ENCODE peak calls at places on chromosomes 5 and 9, in four cellular contexts. I is cardiac muscle cell, D is RWPE2, O is fibroblast of lung. T is an unnamed sample.

GRCh38 chr9:83027153-83027867 is 35.6 kb downstream of the RASEF start:
- DNase-seq in I (peak; percentile 40), D (no peak), O (peak; percentile 97), T (no peak)

GRCh38 chr9:11708899-11709298 is 984.3 kb upstream of the TYRP1 start:
- DNase-seq in D (no peak), I (no peak), O (no peak), T (no peak)

GRCh38 chr9:93092171-93092991 is 3.6 kb upstream of the CARD19 start:
- DNase-seq in D (peak; percentile 47), O (no peak), I (no peak), T (no peak)

GRCh38 chr9:105142406-105143092 is 101.9 kb upstream of the SLC44A1 start:
- DNase-seq in D (no peak), O (peak; percentile 90), I (peak; percentile 81), T (no peak)

GRCh38 chr5:116507941-116508655 is 66.5 kb downstream of the SEMA6A start:
- DNase-seq in D (no peak), O (no peak), I (no peak), T (no peak)

GRCh38 chr5:102799017-102799416 is 43.9 kb downstream of the PAM start:
- DNase-seq in O (peak; percentile 23), D (no peak), I (no peak), T (no peak)

GRCh38 chr5:59124983-59125960 is 542.4 kb downstream of the RAB3C start:
- DNase-seq in D (no peak), O (no peak), I (peak; percentile 46), T (peak; percentile 9)

GRCh38 chr9:121607434-121608248 is 43.8 kb upstream of the DAB2IP start:
- DNase-seq in D (no peak), I (peak; percentile 41), O (peak; percentile 53), T (peak; percentile 73)

GRCh38 chr5:36156124-36156601 is 4.3 kb downstream of the SKP2 start:
- DNase-seq in D (peak; percentile 82), O (peak; percentile 68), I (peak; percentile 45), T (peak; percentile 89)

GRCh38 chr9:87859786-87860185 is 22.9 kb upstream of the SPATA31E1 start:
- DNase-seq in I (no peak), O (no peak), D (no peak), T (no peak)

GRCh38 chr9:87855061-87855460 is 27.6 kb upstream of the SPATA31E1 start:
- DNase-seq in D (no peak), O (peak; percentile 23), I (no peak), T (no peak)

GRCh38 chr9:87859137-87859536 is 23.5 kb upstream of the SPATA31E1 start:
- DNase-seq in O (no peak), D (no peak), I (no peak), T (no peak)

GRCh38 chr9:87857141-87857947 is 25.3 kb upstream of the SPATA31E1 start:
- DNase-seq in D (no peak), I (no peak), O (no peak), T (no peak)

GRCh38 chr9:87857948-87858335 is 24.7 kb upstream of the SPATA31E1 start:
- DNase-seq in D (no peak), I (no peak), O (no peak), T (no peak)
- H3K27ac ChIP-seq in D (no peak overlapping the region), I (no peak overlapping the region), O (no peak overlapping the region), T (no peak overlapping the region)

GRCh38 chr9:95015569-95015968 is 289.1 kb downstream of the AOPEP start:
- DNase-seq in D (no peak), I (no peak), O (no peak), T (no peak)
- H3K4me3 ChIP-seq in D (no peak overlapping the region), I (no peak overlapping the region), O (no peak overlapping the region), T (no peak overlapping the region)

DNA sequence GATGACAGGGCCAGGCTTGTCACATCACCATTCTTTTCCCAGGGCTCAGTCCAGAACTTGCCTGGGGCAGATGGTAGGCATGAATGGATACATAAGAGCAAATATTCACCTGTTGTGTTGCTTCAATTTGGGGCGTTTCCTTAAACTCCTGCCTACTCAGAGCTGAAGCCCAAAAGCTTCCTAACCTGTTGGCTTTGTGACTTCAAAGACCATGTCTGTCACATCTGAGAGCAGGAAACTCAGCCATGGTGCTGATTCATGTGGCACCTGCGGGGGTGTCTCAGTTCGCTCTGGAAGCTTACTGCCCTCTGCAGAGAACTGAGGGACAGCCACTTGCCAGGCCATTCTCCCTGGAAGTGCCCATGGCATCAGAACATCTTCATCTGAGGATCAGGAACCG is 246.6 kb downstream of the HSPA4 start:
- DNase-seq in D (no peak), I (no peak), O (no peak), T (no peak)
- H3K27me3 ChIP-seq in D (no peaks in the 10 kb centered on the region), I (no peaks in the 10 kb centered on the region), O (no peaks in the 10 kb centered on the region), T (no peaks in the 10 kb centered on the region)

DNA sequence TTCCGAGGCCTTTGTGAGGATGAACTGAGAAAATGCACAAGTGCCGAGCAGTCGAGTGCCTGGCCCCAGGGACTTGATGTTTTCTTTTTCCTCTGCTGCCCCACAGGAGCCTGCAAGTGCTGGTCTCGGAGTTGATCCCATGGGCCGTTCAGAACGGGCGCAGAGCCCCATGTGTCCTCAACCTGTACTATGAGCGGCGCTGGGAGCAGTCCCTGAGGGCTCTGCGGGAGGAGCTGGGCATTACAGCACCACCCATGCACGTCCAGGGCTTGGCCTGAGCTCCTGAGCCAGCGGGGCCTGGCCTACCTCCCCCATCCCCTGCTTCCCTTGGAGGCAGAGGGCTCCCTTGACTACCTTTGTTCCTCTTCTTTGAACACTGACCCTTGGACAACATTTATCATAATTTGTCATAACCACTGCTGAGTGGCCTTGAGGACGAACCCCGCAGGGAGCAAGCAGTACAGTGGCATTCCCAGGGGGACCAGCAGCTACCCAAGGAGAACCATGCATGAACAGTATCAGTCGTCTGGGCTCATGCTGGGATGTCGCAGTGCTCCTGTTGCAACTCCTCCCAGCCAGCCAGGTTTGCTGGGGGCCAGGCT is 6.9 kb upstream of the SLC27A4 start:
- DNase-seq in D (no peak), I (no peak), O (no peak), T (no peak)
- H3K27ac ChIP-seq in D (no peak overlapping the region), I (no peak overlapping the region), O (no peak overlapping the region), T (no peak overlapping the region)

DNA sequence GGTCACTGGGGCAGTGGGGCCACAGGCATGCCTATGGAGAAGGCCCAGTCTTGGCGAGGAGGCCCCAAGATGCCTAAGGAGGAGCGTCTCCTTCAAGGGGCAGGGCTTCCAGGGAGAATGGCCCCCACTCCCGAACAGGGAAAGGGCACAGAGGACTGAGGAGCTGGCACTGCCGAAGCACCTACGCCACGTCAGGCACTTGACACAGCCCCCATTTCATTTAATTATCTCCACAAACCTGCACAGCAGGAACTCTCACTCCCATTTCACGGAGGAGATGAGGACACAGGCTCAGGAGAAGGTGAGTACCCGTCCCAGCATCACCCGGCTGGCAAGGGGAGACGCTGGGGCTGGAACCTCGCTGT is 26.0 kb downstream of the EGR1 start:
- DNase-seq in O (no peak), I (no peak), D (no peak), T (no peak)
- H3K4me3 ChIP-seq in O (peak overlapping the region; percentile 61), I (peak overlapping the region; percentile 40), D (peak overlapping the region; percentile 40), T (peak overlapping the region; percentile 71)

GRCh38 chr5:169219351-169219750 is 81.6 kb downstream of the SLIT3 start:
- DNase-seq in O (no peak), D (no peak), I (no peak), T (no peak)
- H3K27me3 ChIP-seq in O (no peaks in the 10 kb centered on the region), D (no peaks in the 10 kb centered on the region), I (no peaks in the 10 kb centered on the region), T (peaks cover 55% of the 10 kb centered on the region)

GRCh38 chr5:16921246-16921645 is 14.8 kb downstream of the MYO10 start:
- DNase-seq in O (peak; percentile 66), D (no peak), I (no peak), T (no peak)
- H3K27ac ChIP-seq in O (no peak overlapping the region), D (no peak overlapping the region), I (no peak overlapping the region), T (no peak overlapping the region)

GRCh38 chr9:33164138-33164809 is 2.9 kb downstream of the B4GALT1 start:
- DNase-seq in D (no peak), O (no peak), I (peak; percentile 66), T (peak; percentile 46)
- H3K4me3 ChIP-seq in D (peak overlapping the region; percentile 98), O (peak overlapping the region; percentile 98), I (no peak overlapping the region), T (no peak overlapping the region)

GRCh38 chr9:75889977-75890540 is 414 bp upstream of the PCSK5 start:
- DNase-seq in D (no peak), I (peak; percentile 81), O (peak; percentile 73), T (peak; percentile 16)
- H3K27me3 ChIP-seq in D (peaks cover 36% of the 10 kb centered on the region), I (peaks cover 27% of the 10 kb centered on the region), O (peaks cover 7% of the 10 kb centered on the region), T (peaks cover 18% of the 10 kb centered on the region)

GRCh38 chr5:5373351-5374033 is 49.0 kb upstream of the ICE1 start:
- DNase-seq in D (no peak), O (peak; percentile 77), I (peak; percentile 3), T (no peak)

GRCh38 chr5:5371943-5372342 is 50.5 kb upstream of the ICE1 start:
- DNase-seq in O (no peak), D (no peak), I (no peak), T (no peak)

GRCh38 chr5:5372511-5372910 is 50.0 kb upstream of the ICE1 start:
- DNase-seq in D (no peak), O (no peak), I (no peak), T (no peak)

GRCh38 chr5:5372930-5373329 is 49.5 kb upstream of the ICE1 start:
- DNase-seq in O (no peak), I (no peak), D (no peak), T (no peak)

GRCh38 chr5:5374034-5374715 is 48.3 kb upstream of the ICE1 start:
- DNase-seq in I (peak; percentile 10), O (peak; percentile 77), D (no peak), T (no peak)
- H3K27ac ChIP-seq in I (no peak overlapping the region), O (no peak overlapping the region), D (peak overlapping the region; percentile 8), T (no peak overlapping the region)